ENCODE peak calls at places on chromosomes 3 and 15, in seven cellular contexts. G is fibroblast of lung, T is transverse colon, P is uterus, K is astrocyte, I is IMR-90, B is neural progenitor cell. X is an unnamed sample.
A peak's percentile ranks its signal among the peaks of the same experiment; 100 is the strongest.

GRCh38 chr15:25936004-25936403 is 72.9 kb upstream of the ATP10A start:
- DNase-seq in G (no peak), T (no peak), P (no peak), K (no peak), I (peak; percentile 11), B (no peak), X (no peak)

GRCh38 chr3:13045904-13046568 is 27.2 kb downstream of the IQSEC1 start:
- DNase-seq in G (no peak), T (peak; percentile 59), P (no peak), K (no peak), I (no peak), B (no peak), X (no peak)

GRCh38 chr3:115823083-115823482 is 199.8 kb downstream of the GAP43 start:
- DNase-seq in G (no peak), T (no peak), P (no peak), K (no peak), I (no peak), B (no peak), X (no peak)

GRCh38 chr15:69852482-69853275 is 245.0 kb downstream of the TLE3 start:
- DNase-seq in G (peak; percentile 83), T (no peak), P (no peak), K (peak; percentile 82), I (peak; percentile 86), B (no peak), X (no peak)

GRCh38 chr3:41768363-41768762 is 193.5 kb downstream of the ULK4 start:
- DNase-seq in G (no peak), T (no peak), P (no peak), K (no peak), I (no peak), B (no peak), X (no peak)

GRCh38 chr3:142263126-142263525 is 37.7 kb upstream of the GK5 start:
- DNase-seq in G (peak; percentile 19), T (no peak), P (no peak), K (no peak), I (no peak), B (no peak), X (no peak)

GRCh38 chr15:64938192-64938591 is 26.5 kb downstream of the ANKDD1A start:
- DNase-seq in G (peak; percentile 70), T (no peak), P (no peak), K (peak; percentile 68), I (peak; percentile 48), B (no peak), X (no peak)

GRCh38 chr15:98983333-98983732 is 24.3 kb downstream of the PGPEP1L start:
- DNase-seq in G (peak; percentile 89), T (peak; percentile 16), P (peak; percentile 54), K (peak; percentile 86), I (peak; percentile 84), B (no peak), X (peak; percentile 78)

GRCh38 chr3:152348436-152349177 is 79.9 kb downstream of the MBNL1 start:
- DNase-seq in G (peak; percentile 47), T (no peak), P (no peak), K (peak; percentile 35), I (peak; percentile 45), B (no peak), X (no peak)

GRCh38 chr3:40901298-40901697 is 298.0 kb upstream of the CTNNB1 start:
- DNase-seq in G (no peak), T (no peak), P (no peak), K (no peak), I (no peak), B (no peak), X (no peak)

GRCh38 chr15:82300883-82301282 is 38.3 kb downstream of the SAXO2 start:
- DNase-seq in G (no peak), T (no peak), P (no peak), K (no peak), I (no peak), B (no peak), X (no peak)

GRCh38 chr3:152267831-152268500 is 763 bp upstream of the MBNL1 start:
- DNase-seq in G (peak; percentile 31), T (no peak), P (no peak), K (no peak), I (no peak), B (no peak), X (no peak)

GRCh38 chr15:74374648-74375302 is 7.3 kb upstream of the CYP11A1 start:
- DNase-seq in G (no peak), T (no peak), P (no peak), K (no peak), I (no peak), B (no peak), X (no peak)
- TF ChIP-seq CTCF in G (no peak), T (no peak), P (no peak), K (no peak), I (no peak), B (no peak), X (peak; percentile 4)

GRCh38 chr3:188747487-188747886 is 424.3 kb upstream of the TPRG1 start:
- DNase-seq in G (no peak), T (no peak), P (no peak), K (no peak), I (no peak), B (no peak), X (no peak)

GRCh38 chr3:188750625-188751024 is 421.1 kb upstream of the TPRG1 start:
- DNase-seq in G (no peak), T (no peak), P (no peak), K (no peak), I (no peak), B (no peak), X (no peak)

GRCh38 chr3:188749010-188749617 is 422.7 kb upstream of the TPRG1 start:
- DNase-seq in G (no peak), T (peak; percentile 30), P (no peak), K (no peak), I (no peak), B (peak; percentile 77), X (no peak)

GRCh38 chr3:188752850-188753249 is 418.9 kb upstream of the TPRG1 start:
- DNase-seq in G (no peak), T (no peak), P (no peak), K (no peak), I (no peak), B (no peak), X (no peak)

DNA sequence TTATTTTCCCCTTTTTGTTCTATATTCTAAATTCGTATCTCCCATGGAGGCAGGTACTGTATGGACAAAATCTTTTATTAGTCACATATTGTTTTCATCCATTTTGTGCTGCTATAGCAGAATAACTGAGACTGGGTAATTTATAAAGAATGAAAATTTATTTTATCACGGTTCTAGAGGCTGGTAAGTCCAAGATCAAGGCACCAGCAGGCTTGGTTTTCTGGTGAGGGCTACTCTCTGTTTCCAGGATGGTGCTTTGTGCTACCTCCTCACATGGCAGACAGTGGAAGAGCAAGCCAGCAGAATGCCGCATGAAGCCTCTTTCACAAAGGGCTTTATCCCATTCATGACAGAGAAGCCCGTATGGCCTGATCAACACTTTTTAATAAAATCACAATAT is 421.9 kb upstream of the TPRG1 start:
- DNase-seq in G (no peak), T (no peak), P (no peak), K (no peak), I (no peak), B (no peak), X (no peak)
- H3K4me3 ChIP-seq in G (no peak overlapping the region), T (no peak overlapping the region), P (no peak overlapping the region), K (no peak overlapping the region), I (no peak overlapping the region), B (no peak overlapping the region), X (no peak overlapping the region)

DNA sequence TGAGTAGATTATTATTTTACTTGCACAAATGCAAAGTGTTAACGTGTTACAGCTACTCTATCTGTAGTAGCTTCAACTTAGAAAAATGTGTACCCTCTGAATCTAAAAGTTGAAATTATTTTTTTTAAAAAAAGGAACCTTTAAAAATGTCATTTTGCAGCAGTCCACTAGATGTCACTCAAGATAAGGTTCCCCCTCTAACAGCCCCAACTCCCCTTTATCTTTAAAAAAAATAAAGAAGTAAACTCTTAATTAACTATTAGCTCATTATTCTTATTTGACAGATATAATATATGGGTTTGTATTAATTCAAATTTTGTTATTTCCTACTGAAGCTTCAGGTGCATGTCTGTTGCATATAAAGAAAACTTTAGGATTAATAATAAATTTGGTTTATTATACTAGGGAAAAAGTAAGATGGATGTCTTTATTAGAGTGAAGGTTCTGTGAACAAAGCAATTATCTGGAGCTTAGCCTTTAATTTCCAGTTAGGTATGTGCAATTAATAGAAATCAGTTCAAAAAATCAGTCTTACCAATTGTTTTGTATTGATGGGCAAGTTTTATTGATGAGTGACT is 288.5 kb downstream of the VGLL3 start:
- DNase-seq in G (no peak), T (no peak), P (no peak), K (no peak), I (peak; percentile 1), B (peak; percentile 24), X (no peak)
- TF ChIP-seq CTCF in G (peak; percentile 53), T (peak; percentile 10), P (no peak), K (peak; percentile 59), I (peak; percentile 58), B (peak; percentile 75), X (peak; percentile 66)

DNA sequence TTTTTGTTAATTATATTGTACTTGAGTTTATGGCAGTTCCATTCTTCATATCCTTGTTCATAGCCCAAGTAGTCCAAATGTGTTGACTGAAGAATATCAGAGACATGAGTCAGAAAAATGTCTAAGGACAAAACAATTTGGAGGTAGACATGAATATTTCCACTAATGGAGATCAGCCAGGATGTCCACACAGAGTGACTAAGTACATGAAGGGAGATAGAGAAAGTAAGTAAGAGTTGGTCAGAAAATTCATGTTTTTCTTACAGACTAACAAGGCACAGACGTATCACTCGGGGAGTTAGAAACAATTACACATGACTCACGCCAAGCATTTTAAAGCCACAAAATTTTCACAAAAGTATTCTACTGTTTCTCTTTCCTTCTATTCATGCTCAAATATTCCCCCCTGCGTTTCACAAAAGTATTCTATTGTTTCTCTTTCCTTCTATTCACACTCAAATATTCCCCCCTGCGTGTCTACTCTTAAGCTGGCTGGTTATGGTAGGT is 648.9 kb upstream of the CCDC54 start:
- DNase-seq in G (peak; percentile 100), T (no peak), P (no peak), K (peak; percentile 100), I (peak; percentile 98), B (no peak), X (peak; percentile 73)
- H3K4me3 ChIP-seq in G (peak overlapping the region; percentile 27), T (no peak overlapping the region), P (no peak overlapping the region), K (no peak overlapping the region), I (peak overlapping the region; percentile 33), B (no peak overlapping the region), X (peak overlapping the region; percentile 16)

DNA sequence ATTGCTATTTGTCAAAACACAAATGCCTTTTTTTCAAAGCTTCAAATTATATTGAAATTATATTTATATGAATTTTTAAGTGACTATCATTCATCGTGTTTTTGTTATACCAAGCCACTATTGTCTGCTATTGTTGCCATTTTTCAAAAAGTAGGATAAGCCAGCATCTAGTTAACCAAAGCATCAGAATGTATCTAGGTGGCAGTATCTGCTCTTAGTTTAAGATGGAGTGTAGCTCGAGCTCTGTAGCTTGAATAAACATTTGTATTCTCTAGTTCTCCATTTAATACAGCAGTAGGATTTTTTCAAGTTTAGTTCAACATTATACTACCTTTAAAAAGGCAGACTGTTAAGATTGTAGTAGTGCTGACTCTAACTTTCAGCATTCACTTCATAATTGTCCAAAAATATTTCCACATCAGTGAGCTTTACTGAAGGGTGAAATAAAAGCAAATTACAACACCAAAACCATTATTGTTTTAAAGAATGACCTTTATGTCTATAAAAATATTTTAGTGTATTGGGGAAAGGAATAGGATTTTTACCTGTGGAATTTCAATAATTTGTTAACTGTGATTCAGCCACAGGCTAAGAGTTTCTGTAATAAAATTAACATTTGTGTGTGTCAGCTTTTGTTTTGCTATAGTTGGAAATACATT is 19.6 kb upstream of the C15orf61 start:
- DNase-seq in G (peak; percentile 36), T (no peak), P (no peak), K (peak; percentile 10), I (peak; percentile 54), B (no peak), X (no peak)
- TF ChIP-seq CTCF in G (peak; percentile 34), T (peak; percentile 21), P (peak; percentile 33), K (peak; percentile 7), I (peak; percentile 58), B (peak; percentile 20), X (peak; percentile 45)